ENCODE peak calls at places on chromosomes 13 and 19, in ten cellular contexts. One of them, this sample, is unnamed.

GRCh38 chr19:53467138-53467502 is 413 bp upstream of the ZNF813 start:
- DNase-seq in amniotic stem cell: no peak
- DNase-seq in cardiac fibroblast: no peak
- DNase-seq in H9: no peak
- DNase-seq in NCI-H526: no peak
- DNase-seq in endothelial cell: no peak
- DNase-seq in A549: no peak
- DNase-seq in mesenchymal stem cell: no peak
- DNase-seq in iris pigment epithelial cell: no peak
- DNase-seq in AG08395: peak
- DNase-seq in this sample: no peak

GRCh38 chr19:6769006-6769637 is 1.9 kb upstream of the SH2D3A start:
- DNase-seq in A549: no peak
- DNase-seq in NCI-H526: peak
- DNase-seq in iris pigment epithelial cell: no peak
- DNase-seq in endothelial cell: no peak
- DNase-seq in AG08395: peak
- DNase-seq in H9: peak
- DNase-seq in amniotic stem cell: no peak
- DNase-seq in cardiac fibroblast: peak
- DNase-seq in mesenchymal stem cell: peak
- DNase-seq in this sample: no peak

GRCh38 chr13:98097749-98098148 is 45.1 kb upstream of the FARP1 start:
- DNase-seq in endothelial cell: no peak
- DNase-seq in amniotic stem cell: no peak
- DNase-seq in NCI-H526: no peak
- DNase-seq in cardiac fibroblast: no peak
- DNase-seq in AG08395: no peak
- DNase-seq in A549: no peak
- DNase-seq in iris pigment epithelial cell: no peak
- DNase-seq in mesenchymal stem cell: no peak
- DNase-seq in H9: no peak
- DNase-seq in this sample: no peak

GRCh38 chr19:38684862-38685665 is 37.6 kb downstream of the ACTN4 start:
- DNase-seq in mesenchymal stem cell: no peak
- DNase-seq in NCI-H526: no peak
- DNase-seq in H9: no peak
- DNase-seq in AG08395: no peak
- DNase-seq in cardiac fibroblast: no peak
- DNase-seq in endothelial cell: no peak
- DNase-seq in iris pigment epithelial cell: no peak
- DNase-seq in amniotic stem cell: no peak
- DNase-seq in A549: no peak
- DNase-seq in this sample: no peak

GRCh38 chr13:100674363-100674847 is at the start of gene TMTC4:
- DNase-seq in AG08395: no peak
- DNase-seq in A549: no peak
- DNase-seq in iris pigment epithelial cell: no peak
- DNase-seq in mesenchymal stem cell: no peak
- DNase-seq in amniotic stem cell: no peak
- DNase-seq in endothelial cell: peak
- DNase-seq in NCI-H526: peak
- DNase-seq in cardiac fibroblast: no peak
- DNase-seq in H9: no peak
- DNase-seq in this sample: peak

GRCh38 chr19:16288544-16288943 is 36.1 kb upstream of the KLF2 start:
- DNase-seq in NCI-H526: no peak
- DNase-seq in cardiac fibroblast: peak
- DNase-seq in iris pigment epithelial cell: peak
- DNase-seq in AG08395: no peak
- DNase-seq in A549: no peak
- DNase-seq in H9: no peak
- DNase-seq in endothelial cell: no peak
- DNase-seq in amniotic stem cell: no peak
- DNase-seq in mesenchymal stem cell: peak
- DNase-seq in this sample: no peak

GRCh38 chr13:113151745-113152707 is 6.4 kb upstream of the PROZ start:
- DNase-seq in iris pigment epithelial cell: peak
- DNase-seq in cardiac fibroblast: peak
- DNase-seq in AG08395: peak
- DNase-seq in mesenchymal stem cell: peak
- DNase-seq in NCI-H526: peak
- DNase-seq in amniotic stem cell: peak
- DNase-seq in endothelial cell: no peak
- DNase-seq in A549: no peak
- DNase-seq in H9: peak
- DNase-seq in this sample: no peak

GRCh38 chr13:114010401-114011101 is 36.7 kb upstream of the C13orf46 start:
- DNase-seq in AG08395: no peak
- DNase-seq in A549: no peak
- DNase-seq in amniotic stem cell: no peak
- DNase-seq in cardiac fibroblast: no peak
- DNase-seq in endothelial cell: no peak
- DNase-seq in iris pigment epithelial cell: no peak
- DNase-seq in NCI-H526: no peak
- DNase-seq in H9: no peak
- DNase-seq in mesenchymal stem cell: no peak
- DNase-seq in this sample: no peak

GRCh38 chr19:46081928-46082727 is 41.3 kb upstream of the IGFL4 start:
- DNase-seq in endothelial cell: peak
- DNase-seq in cardiac fibroblast: peak
- DNase-seq in amniotic stem cell: peak
- DNase-seq in mesenchymal stem cell: peak
- DNase-seq in AG08395: peak
- DNase-seq in H9: peak
- DNase-seq in A549: peak
- DNase-seq in iris pigment epithelial cell: peak
- DNase-seq in NCI-H526: peak
- DNase-seq in this sample: peak

GRCh38 chr19:15265849-15266248 is 33.6 kb upstream of the EPHX3 start:
- DNase-seq in AG08395: peak
- DNase-seq in H9: no peak
- DNase-seq in A549: no peak
- DNase-seq in iris pigment epithelial cell: peak
- DNase-seq in mesenchymal stem cell: no peak
- DNase-seq in cardiac fibroblast: peak
- DNase-seq in NCI-H526: no peak
- DNase-seq in endothelial cell: no peak
- DNase-seq in amniotic stem cell: peak
- DNase-seq in this sample: no peak

GRCh38 chr19:50427997-50428425 is 4.7 kb upstream of the MYBPC2 start:
- DNase-seq in H9: peak
- DNase-seq in amniotic stem cell: no peak
- DNase-seq in A549: no peak
- DNase-seq in NCI-H526: no peak
- DNase-seq in mesenchymal stem cell: peak
- DNase-seq in iris pigment epithelial cell: peak
- DNase-seq in endothelial cell: no peak
- DNase-seq in AG08395: peak
- DNase-seq in cardiac fibroblast: peak
- DNase-seq in this sample: no peak

GRCh38 chr19:17648097-17648660 is 40.0 kb downstream of the UNC13A start:
- DNase-seq in amniotic stem cell: no peak
- DNase-seq in A549: no peak
- DNase-seq in NCI-H526: no peak
- DNase-seq in endothelial cell: no peak
- DNase-seq in cardiac fibroblast: no peak
- DNase-seq in iris pigment epithelial cell: no peak
- DNase-seq in mesenchymal stem cell: no peak
- DNase-seq in H9: peak
- DNase-seq in AG08395: no peak
- DNase-seq in this sample: no peak

GRCh38 chr13:113425931-113426590 is 27.2 kb downstream of the ADPRHL1 start:
- DNase-seq in cardiac fibroblast: no peak
- DNase-seq in H9: no peak
- DNase-seq in amniotic stem cell: no peak
- DNase-seq in A549: no peak
- DNase-seq in NCI-H526: no peak
- DNase-seq in endothelial cell: no peak
- DNase-seq in iris pigment epithelial cell: no peak
- DNase-seq in AG08395: no peak
- DNase-seq in mesenchymal stem cell: no peak
- DNase-seq in this sample: no peak

GRCh38 chr19:17530586-17530985 is 19.1 kb downstream of the PGLS start:
- DNase-seq in amniotic stem cell: no peak
- DNase-seq in endothelial cell: no peak
- DNase-seq in A549: no peak
- DNase-seq in cardiac fibroblast: no peak
- DNase-seq in iris pigment epithelial cell: no peak
- DNase-seq in mesenchymal stem cell: no peak
- DNase-seq in H9: peak
- DNase-seq in AG08395: no peak
- DNase-seq in NCI-H526: no peak
- DNase-seq in this sample: no peak

GRCh38 chr13:104473936-104474335 is 1407.7 kb upstream of the SLC10A2 start:
- DNase-seq in amniotic stem cell: no peak
- DNase-seq in mesenchymal stem cell: no peak
- DNase-seq in endothelial cell: no peak
- DNase-seq in AG08395: no peak
- DNase-seq in iris pigment epithelial cell: peak
- DNase-seq in cardiac fibroblast: no peak
- DNase-seq in A549: no peak
- DNase-seq in H9: no peak
- DNase-seq in NCI-H526: no peak
- DNase-seq in this sample: no peak

GRCh38 chr13:72696590-72696989 is 30.8 kb downstream of the MZT1 start:
- DNase-seq in cardiac fibroblast: peak
- DNase-seq in H9: no peak
- DNase-seq in A549: no peak
- DNase-seq in mesenchymal stem cell: peak
- DNase-seq in NCI-H526: peak
- DNase-seq in amniotic stem cell: no peak
- DNase-seq in iris pigment epithelial cell: peak
- DNase-seq in AG08395: peak
- DNase-seq in endothelial cell: no peak
- DNase-seq in this sample: no peak

GRCh38 chr13:37648604-37649003 is 50.0 kb upstream of the POSTN start:
- DNase-seq in iris pigment epithelial cell: peak
- DNase-seq in endothelial cell: no peak
- DNase-seq in H9: no peak
- DNase-seq in A549: no peak
- DNase-seq in cardiac fibroblast: peak
- DNase-seq in amniotic stem cell: no peak
- DNase-seq in AG08395: peak
- DNase-seq in NCI-H526: no peak
- DNase-seq in mesenchymal stem cell: no peak
- DNase-seq in this sample: no peak

GRCh38 chr19:18401580-18402112 is 4.2 kb upstream of the LRRC25 start:
- DNase-seq in H9: no peak
- DNase-seq in endothelial cell: peak
- DNase-seq in mesenchymal stem cell: peak
- DNase-seq in A549: no peak
- DNase-seq in iris pigment epithelial cell: peak
- DNase-seq in cardiac fibroblast: peak
- DNase-seq in amniotic stem cell: no peak
- DNase-seq in NCI-H526: peak
- DNase-seq in AG08395: peak
- DNase-seq in this sample: no peak

GRCh38 chr13:38735655-38736440 is 49.0 kb downstream of the FREM2 start:
- DNase-seq in NCI-H526: no peak
- DNase-seq in H9: no peak
- DNase-seq in AG08395: no peak
- DNase-seq in mesenchymal stem cell: no peak
- DNase-seq in amniotic stem cell: no peak
- DNase-seq in iris pigment epithelial cell: no peak
- DNase-seq in endothelial cell: no peak
- DNase-seq in cardiac fibroblast: no peak
- DNase-seq in A549: no peak
- DNase-seq in this sample: no peak

GRCh38 chr19:8366961-8367326 is 3.0 kb downstream of the ANGPTL4 start:
- DNase-seq in NCI-H526: no peak
- DNase-seq in cardiac fibroblast: peak
- DNase-seq in mesenchymal stem cell: no peak
- DNase-seq in AG08395: no peak
- DNase-seq in A549: no peak
- DNase-seq in endothelial cell: no peak
- DNase-seq in H9: no peak
- DNase-seq in iris pigment epithelial cell: peak
- DNase-seq in amniotic stem cell: no peak
- DNase-seq in this sample: no peak

GRCh38 chr13:78194904-78195639 is 276.4 kb upstream of the EDNRB start:
- DNase-seq in mesenchymal stem cell: no peak
- DNase-seq in AG08395: peak
- DNase-seq in H9: no peak
- DNase-seq in cardiac fibroblast: no peak
- DNase-seq in amniotic stem cell: peak
- DNase-seq in NCI-H526: no peak
- DNase-seq in endothelial cell: no peak
- DNase-seq in A549: no peak
- DNase-seq in iris pigment epithelial cell: peak
- DNase-seq in this sample: no peak

GRCh38 chr13:60519496-60519895 is 122.5 kb downstream of the TDRD3 start:
- DNase-seq in amniotic stem cell: no peak
- DNase-seq in cardiac fibroblast: no peak
- DNase-seq in endothelial cell: no peak
- DNase-seq in A549: no peak
- DNase-seq in mesenchymal stem cell: no peak
- DNase-seq in AG08395: no peak
- DNase-seq in iris pigment epithelial cell: no peak
- DNase-seq in H9: no peak
- DNase-seq in NCI-H526: no peak
- DNase-seq in this sample: no peak

GRCh38 chr13:34372581-34372980 is 554.6 kb downstream of the RFC3 start:
- DNase-seq in AG08395: no peak
- DNase-seq in cardiac fibroblast: no peak
- DNase-seq in H9: no peak
- DNase-seq in NCI-H526: no peak
- DNase-seq in endothelial cell: no peak
- DNase-seq in amniotic stem cell: no peak
- DNase-seq in mesenchymal stem cell: no peak
- DNase-seq in A549: peak
- DNase-seq in iris pigment epithelial cell: no peak
- DNase-seq in this sample: no peak

GRCh38 chr19:2625434-2625833 is 77.1 kb downstream of the GNG7 start:
- DNase-seq in NCI-H526: no peak
- DNase-seq in mesenchymal stem cell: no peak
- DNase-seq in cardiac fibroblast: no peak
- DNase-seq in endothelial cell: no peak
- DNase-seq in amniotic stem cell: no peak
- DNase-seq in iris pigment epithelial cell: no peak
- DNase-seq in H9: no peak
- DNase-seq in A549: no peak
- DNase-seq in AG08395: no peak
- DNase-seq in this sample: no peak

GRCh38 chr13:26051231-26052135 is at the start of gene SHISA2:
- DNase-seq in cardiac fibroblast: peak
- DNase-seq in A549: no peak
- DNase-seq in iris pigment epithelial cell: peak
- DNase-seq in endothelial cell: peak
- DNase-seq in AG08395: peak
- DNase-seq in NCI-H526: peak
- DNase-seq in H9: peak
- DNase-seq in amniotic stem cell: peak
- DNase-seq in mesenchymal stem cell: peak
- DNase-seq in this sample: no peak

GRCh38 chr19:55173717-55174409 is 6.2 kb downstream of the SYT5 start:
- DNase-seq in H9: peak
- DNase-seq in mesenchymal stem cell: peak
- DNase-seq in A549: peak
- DNase-seq in iris pigment epithelial cell: peak
- DNase-seq in cardiac fibroblast: peak
- DNase-seq in endothelial cell: peak
- DNase-seq in amniotic stem cell: no peak
- DNase-seq in NCI-H526: peak
- DNase-seq in AG08395: peak
- DNase-seq in this sample: no peak

GRCh38 chr13:39951301-39951700 is 295.8 kb downstream of the COG6 start:
- DNase-seq in amniotic stem cell: no peak
- DNase-seq in NCI-H526: no peak
- DNase-seq in mesenchymal stem cell: no peak
- DNase-seq in endothelial cell: no peak
- DNase-seq in H9: no peak
- DNase-seq in AG08395: no peak
- DNase-seq in A549: no peak
- DNase-seq in iris pigment epithelial cell: no peak
- DNase-seq in cardiac fibroblast: no peak
- DNase-seq in this sample: no peak

GRCh38 chr19:45790942-45791341 is 1.7 kb downstream of the DMWD start:
- DNase-seq in H9: no peak
- DNase-seq in AG08395: no peak
- DNase-seq in NCI-H526: no peak
- DNase-seq in iris pigment epithelial cell: no peak
- DNase-seq in A549: no peak
- DNase-seq in mesenchymal stem cell: no peak
- DNase-seq in amniotic stem cell: no peak
- DNase-seq in endothelial cell: no peak
- DNase-seq in cardiac fibroblast: no peak
- DNase-seq in this sample: no peak